ENCODE peak calls at places on chromosomes 13 and 19, in six cellular contexts. Y, Q, Z, S, C and V are unnamed samples.

GRCh38 chr19:37572203-37572602 is 22.4 kb downstream of the ZNF571 start:
- DNase-seq in Q (no peak), Y (no peak), C (no peak), Z (no peak), S (no peak), V (no peak)

GRCh38 chr13:23656637-23657036 is 86.4 kb downstream of the TNFRSF19 start:
- DNase-seq in Z (peak; percentile 84), S (no peak), Q (no peak), C (no peak), Y (no peak), V (no peak)

GRCh38 chr19:55042688-55043087 is 4.6 kb upstream of the GP6 start:
- DNase-seq in S (no peak), C (no peak), Z (no peak), Q (no peak), Y (no peak), V (no peak)

GRCh38 chr19:15427350-15427700 is 8.5 kb upstream of the AKAP8L start:
- DNase-seq in S (no peak), C (no peak), Z (no peak), Q (no peak), Y (no peak), V (no peak)

GRCh38 chr13:109494955-109495354 is 291.4 kb downstream of the IRS2 start:
- DNase-seq in Y (no peak), Z (no peak), S (no peak), Q (no peak), C (no peak), V (no peak)

GRCh38 chr13:100594731-100595130 is 6.1 kb upstream of the GGACT start:
- DNase-seq in Z (no peak), C (no peak), S (no peak), Y (no peak), Q (no peak), V (no peak)

GRCh38 chr19:29546583-29547190 is 20.9 kb downstream of the VSTM2B start:
- DNase-seq in Y (no peak), Q (no peak), Z (no peak), S (no peak), C (no peak), V (no peak)

GRCh38 chr13:67341406-67341805 is 111.3 kb upstream of the PCDH9 start:
- DNase-seq in Y (no peak), S (no peak), Z (no peak), C (no peak), Q (no peak), V (no peak)

GRCh38 chr13:105702441-105702840 is 833.0 kb downstream of the EFNB2 start:
- DNase-seq in Z (no peak), Q (no peak), S (no peak), C (no peak), Y (no peak), V (no peak)

GRCh38 chr19:56105090-56105701 is 15.9 kb downstream of the ZNF787 start:
- DNase-seq in S (peak; percentile 69), Z (no peak), C (peak; percentile 72), Q (peak; percentile 79), Y (no peak), V (peak; percentile 63)
- H3K4me3 ChIP-seq in S (no peak overlapping the region), Z (no peak overlapping the region), C (peak overlapping the region; percentile 16), Q (no peak overlapping the region), Y (peak overlapping the region; percentile 41), V (peak overlapping the region; percentile 31)

GRCh38 chr13:79483302-79483701 is 2.3 kb downstream of the NDFIP2 start:
- DNase-seq in S (no peak), Q (no peak), C (no peak), Y (no peak), Z (no peak), V (no peak)

GRCh38 chr13:79485014-79485441 is 4.1 kb downstream of the NDFIP2 start:
- DNase-seq in Z (peak; percentile 57), C (peak; percentile 14), Y (no peak), Q (no peak), S (no peak), V (no peak)

GRCh38 chr13:79486433-79487188 is 5.7 kb downstream of the NDFIP2 start:
- DNase-seq in Z (no peak), C (no peak), Y (no peak), Q (no peak), S (no peak), V (no peak)

GRCh38 chr13:79482271-79482970 is 1.5 kb downstream of the NDFIP2 start:
- DNase-seq in Q (no peak), Y (no peak), C (no peak), S (no peak), Z (no peak), V (no peak)

DNA sequence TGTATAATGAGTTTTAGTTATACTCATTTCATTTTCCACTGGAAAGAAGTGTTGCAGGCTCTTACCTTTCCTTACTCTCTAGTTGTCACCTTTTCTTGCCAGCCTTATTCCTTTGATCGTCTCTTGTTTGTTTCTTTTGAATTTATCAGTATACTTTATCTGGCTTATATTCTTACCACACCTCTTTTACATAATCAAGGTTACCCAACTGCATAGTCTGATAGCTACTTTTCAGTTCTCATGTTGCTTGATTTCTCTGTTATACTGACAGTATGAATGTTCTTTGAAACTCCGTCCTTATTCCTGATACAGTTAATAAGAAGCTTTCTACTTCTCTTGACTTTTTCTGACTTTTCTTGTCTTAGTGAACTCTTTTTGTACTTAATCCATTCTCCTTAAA is 4.5 kb downstream of the NDFIP2 start:
- DNase-seq in S (no peak), C (no peak), Q (no peak), Z (no peak), Y (no peak), V (no peak)
- H3K27ac ChIP-seq in S (no peak overlapping the region), C (peak overlapping the region; percentile 47), Q (no peak overlapping the region), Z (peak overlapping the region; percentile 66), Y (no peak overlapping the region), V (peak overlapping the region; percentile 47)

GRCh38 chr19:5086725-5087439 is 118.0 kb downstream of the KDM4B start:
- DNase-seq in S (no peak), Y (no peak), Z (no peak), Q (no peak), C (no peak), V (no peak)
- TF ChIP-seq CTCF in S (no peak), Y (no peak), Z (no peak), Q (peak; percentile 15), C (peak; percentile 45), V (no peak)

GRCh38 chr19:17794731-17795494 is at the start of gene B3GNT3:
- DNase-seq in Y (no peak), Q (no peak), S (peak; percentile 34), Z (no peak), C (peak; percentile 24), V (peak; percentile 38)
- H3K4me3 ChIP-seq in Y (peak within 1 kb of the TSS; percentile 41), Q (no peak within 1 kb of the TSS), S (no peak within 1 kb of the TSS), Z (no peak within 1 kb of the TSS), C (no peak within 1 kb of the TSS), V (no peak within 1 kb of the TSS)